ENCODE peak calls at places on chromosomes 5 and 9, in seven cellular contexts. One of them, this sample, is unnamed.

GRCh38 chr5:40755093-40755406 is 711 bp downstream of the TTC33 start:
- DNase-seq in brain microvascular endothelial cell: peak; percentile 83
- DNase-seq in tibial nerve: peak; percentile 55
- DNase-seq in stomach: peak; percentile 75
- DNase-seq in CD8-positive, alpha-beta T cell: peak; percentile 63
- DNase-seq in fibroblast of mammary gland: peak; percentile 82
- DNase-seq in mucosa of descending colon: peak; percentile 79
- DNase-seq in this sample: peak; percentile 52

GRCh38 chr5:139543423-139543991 is 17.6 kb upstream of the UBE2D2 start:
- DNase-seq in brain microvascular endothelial cell: peak; percentile 17
- DNase-seq in tibial nerve: no peak
- DNase-seq in stomach: peak; percentile 55
- DNase-seq in CD8-positive, alpha-beta T cell: peak; percentile 56
- DNase-seq in fibroblast of mammary gland: no peak
- DNase-seq in mucosa of descending colon: peak; percentile 82
- DNase-seq in this sample: no peak

GRCh38 chr5:65840071-65840470 is 86.3 kb upstream of the ERBIN start:
- DNase-seq in brain microvascular endothelial cell: no peak
- DNase-seq in tibial nerve: no peak
- DNase-seq in stomach: no peak
- DNase-seq in CD8-positive, alpha-beta T cell: no peak
- DNase-seq in fibroblast of mammary gland: no peak
- DNase-seq in mucosa of descending colon: no peak
- DNase-seq in this sample: no peak

GRCh38 chr9:92289708-92290390 is 3.6 kb downstream of the IARS1 start:
- DNase-seq in brain microvascular endothelial cell: no peak
- DNase-seq in tibial nerve: no peak
- DNase-seq in stomach: no peak
- DNase-seq in CD8-positive, alpha-beta T cell: no peak
- DNase-seq in fibroblast of mammary gland: peak; percentile 72
- DNase-seq in mucosa of descending colon: no peak
- DNase-seq in this sample: no peak

GRCh38 chr9:81578606-81579005 is 110.7 kb downstream of the TLE1 start:
- DNase-seq in brain microvascular endothelial cell: no peak
- DNase-seq in tibial nerve: no peak
- DNase-seq in stomach: no peak
- DNase-seq in CD8-positive, alpha-beta T cell: no peak
- DNase-seq in fibroblast of mammary gland: peak; percentile 40
- DNase-seq in mucosa of descending colon: no peak
- DNase-seq in this sample: no peak

GRCh38 chr5:31774779-31775178 is 135.8 kb downstream of the PDZD2 start:
- DNase-seq in brain microvascular endothelial cell: no peak
- DNase-seq in tibial nerve: no peak
- DNase-seq in stomach: no peak
- DNase-seq in CD8-positive, alpha-beta T cell: no peak
- DNase-seq in fibroblast of mammary gland: no peak
- DNase-seq in mucosa of descending colon: no peak
- DNase-seq in this sample: no peak

GRCh38 chr5:157253547-157253946 is 12.4 kb upstream of the CYFIP2 start:
- DNase-seq in brain microvascular endothelial cell: peak; percentile 55
- DNase-seq in tibial nerve: peak; percentile 35
- DNase-seq in stomach: peak; percentile 47
- DNase-seq in CD8-positive, alpha-beta T cell: no peak
- DNase-seq in fibroblast of mammary gland: peak; percentile 63
- DNase-seq in mucosa of descending colon: peak; percentile 72
- DNase-seq in this sample: no peak

GRCh38 chr9:81150016-81150625 is 539.2 kb downstream of the TLE1 start:
- DNase-seq in brain microvascular endothelial cell: no peak
- DNase-seq in tibial nerve: no peak
- DNase-seq in stomach: no peak
- DNase-seq in CD8-positive, alpha-beta T cell: no peak
- DNase-seq in fibroblast of mammary gland: no peak
- DNase-seq in mucosa of descending colon: peak; percentile 5
- DNase-seq in this sample: no peak

GRCh38 chr5:154190652-154191304 is at the start of gene GALNT10:
- DNase-seq in brain microvascular endothelial cell: no peak
- DNase-seq in tibial nerve: no peak
- DNase-seq in stomach: peak; percentile 69
- DNase-seq in CD8-positive, alpha-beta T cell: peak; percentile 60
- DNase-seq in fibroblast of mammary gland: peak; percentile 53
- DNase-seq in mucosa of descending colon: peak; percentile 67
- DNase-seq in this sample: peak; percentile 29

GRCh38 chr9:137411670-137412380 is 11.1 kb downstream of the EXD3 start:
- DNase-seq in brain microvascular endothelial cell: peak; percentile 90
- DNase-seq in tibial nerve: peak; percentile 59
- DNase-seq in stomach: peak; percentile 91
- DNase-seq in CD8-positive, alpha-beta T cell: peak; percentile 43
- DNase-seq in fibroblast of mammary gland: peak; percentile 86
- DNase-seq in mucosa of descending colon: peak; percentile 63
- DNase-seq in this sample: peak; percentile 46

GRCh38 chr5:120446068-120446492 is 18.0 kb upstream of the PRR16 start:
- DNase-seq in brain microvascular endothelial cell: peak; percentile 91
- DNase-seq in tibial nerve: no peak
- DNase-seq in stomach: no peak
- DNase-seq in CD8-positive, alpha-beta T cell: no peak
- DNase-seq in fibroblast of mammary gland: peak; percentile 95
- DNase-seq in mucosa of descending colon: peak; percentile 6
- DNase-seq in this sample: no peak

GRCh38 chr9:121972501-121972981 is 120.6 kb downstream of the TTLL11 start:
- DNase-seq in brain microvascular endothelial cell: peak; percentile 69
- DNase-seq in tibial nerve: no peak
- DNase-seq in stomach: peak; percentile 82
- DNase-seq in CD8-positive, alpha-beta T cell: no peak
- DNase-seq in fibroblast of mammary gland: peak; percentile 41
- DNase-seq in mucosa of descending colon: peak; percentile 83
- DNase-seq in this sample: peak; percentile 19

GRCh38 chr9:83062011-83062652 is 810 bp downstream of the RASEF start:
- DNase-seq in brain microvascular endothelial cell: no peak
- DNase-seq in tibial nerve: no peak
- DNase-seq in stomach: peak; percentile 80
- DNase-seq in CD8-positive, alpha-beta T cell: no peak
- DNase-seq in fibroblast of mammary gland: peak; percentile 35
- DNase-seq in mucosa of descending colon: peak; percentile 74
- DNase-seq in this sample: no peak

GRCh38 chr5:82735160-82735789 is 341.9 kb downstream of the TMEM167A start:
- DNase-seq in brain microvascular endothelial cell: no peak
- DNase-seq in tibial nerve: no peak
- DNase-seq in stomach: no peak
- DNase-seq in CD8-positive, alpha-beta T cell: no peak
- DNase-seq in fibroblast of mammary gland: peak; percentile 38
- DNase-seq in mucosa of descending colon: no peak
- DNase-seq in this sample: no peak

GRCh38 chr5:135356522-135357318 is 42.3 kb downstream of the MACROH2A1 start:
- DNase-seq in brain microvascular endothelial cell: peak; percentile 76
- DNase-seq in tibial nerve: peak; percentile 69
- DNase-seq in stomach: peak; percentile 47
- DNase-seq in CD8-positive, alpha-beta T cell: no peak
- DNase-seq in fibroblast of mammary gland: peak; percentile 80
- DNase-seq in mucosa of descending colon: peak; percentile 86
- DNase-seq in this sample: no peak

GRCh38 chr5:135372654-135373381 is 26.2 kb downstream of the MACROH2A1 start:
- DNase-seq in brain microvascular endothelial cell: no peak
- DNase-seq in tibial nerve: no peak
- DNase-seq in stomach: no peak
- DNase-seq in CD8-positive, alpha-beta T cell: no peak
- DNase-seq in fibroblast of mammary gland: no peak
- DNase-seq in mucosa of descending colon: no peak
- DNase-seq in this sample: no peak

GRCh38 chr5:116575635-116576042 is 1.0 kb upstream of the SEMA6A start:
- DNase-seq in brain microvascular endothelial cell: no peak
- DNase-seq in tibial nerve: no peak
- DNase-seq in stomach: no peak
- DNase-seq in CD8-positive, alpha-beta T cell: no peak
- DNase-seq in fibroblast of mammary gland: no peak
- DNase-seq in mucosa of descending colon: peak; percentile 42
- DNase-seq in this sample: no peak

GRCh38 chr5:116573617-116574431 is 799 bp downstream of the SEMA6A start:
- DNase-seq in brain microvascular endothelial cell: no peak
- DNase-seq in tibial nerve: no peak
- DNase-seq in stomach: no peak
- DNase-seq in CD8-positive, alpha-beta T cell: no peak
- DNase-seq in fibroblast of mammary gland: no peak
- DNase-seq in mucosa of descending colon: peak; percentile 41
- DNase-seq in this sample: no peak

GRCh38 chr5:116576043-116576713 is 1.6 kb upstream of the SEMA6A start:
- DNase-seq in brain microvascular endothelial cell: no peak
- DNase-seq in tibial nerve: no peak
- DNase-seq in stomach: peak; percentile 55
- DNase-seq in CD8-positive, alpha-beta T cell: no peak
- DNase-seq in fibroblast of mammary gland: peak; percentile 50
- DNase-seq in mucosa of descending colon: peak; percentile 68
- DNase-seq in this sample: peak; percentile 44

GRCh38 chr5:116573279-116573616 is 1.4 kb downstream of the SEMA6A start:
- DNase-seq in brain microvascular endothelial cell: no peak
- DNase-seq in tibial nerve: no peak
- DNase-seq in stomach: peak; percentile 36
- DNase-seq in CD8-positive, alpha-beta T cell: no peak
- DNase-seq in fibroblast of mammary gland: no peak
- DNase-seq in mucosa of descending colon: peak; percentile 56
- DNase-seq in this sample: no peak

GRCh38 chr5:116574682-116575634 is at the start of gene SEMA6A:
- DNase-seq in brain microvascular endothelial cell: peak; percentile 85
- DNase-seq in tibial nerve: peak; percentile 65
- DNase-seq in stomach: peak; percentile 90
- DNase-seq in CD8-positive, alpha-beta T cell: no peak
- DNase-seq in fibroblast of mammary gland: peak; percentile 81
- DNase-seq in mucosa of descending colon: peak; percentile 97
- DNase-seq in this sample: peak; percentile 73
- H3K4me3 ChIP-seq in brain microvascular endothelial cell: peak within 1 kb of the TSS; percentile 66
- H3K4me3 ChIP-seq in tibial nerve: peak within 1 kb of the TSS; percentile 62
- H3K4me3 ChIP-seq in stomach: peak within 1 kb of the TSS; percentile 86
- H3K4me3 ChIP-seq in CD8-positive, alpha-beta T cell: no peak within 1 kb of the TSS
- H3K4me3 ChIP-seq in fibroblast of mammary gland: peak within 1 kb of the TSS; percentile 57
- H3K4me3 ChIP-seq in mucosa of descending colon: peak within 1 kb of the TSS; percentile 59
- H3K4me3 ChIP-seq in this sample: peak within 1 kb of the TSS; percentile 68

DNA sequence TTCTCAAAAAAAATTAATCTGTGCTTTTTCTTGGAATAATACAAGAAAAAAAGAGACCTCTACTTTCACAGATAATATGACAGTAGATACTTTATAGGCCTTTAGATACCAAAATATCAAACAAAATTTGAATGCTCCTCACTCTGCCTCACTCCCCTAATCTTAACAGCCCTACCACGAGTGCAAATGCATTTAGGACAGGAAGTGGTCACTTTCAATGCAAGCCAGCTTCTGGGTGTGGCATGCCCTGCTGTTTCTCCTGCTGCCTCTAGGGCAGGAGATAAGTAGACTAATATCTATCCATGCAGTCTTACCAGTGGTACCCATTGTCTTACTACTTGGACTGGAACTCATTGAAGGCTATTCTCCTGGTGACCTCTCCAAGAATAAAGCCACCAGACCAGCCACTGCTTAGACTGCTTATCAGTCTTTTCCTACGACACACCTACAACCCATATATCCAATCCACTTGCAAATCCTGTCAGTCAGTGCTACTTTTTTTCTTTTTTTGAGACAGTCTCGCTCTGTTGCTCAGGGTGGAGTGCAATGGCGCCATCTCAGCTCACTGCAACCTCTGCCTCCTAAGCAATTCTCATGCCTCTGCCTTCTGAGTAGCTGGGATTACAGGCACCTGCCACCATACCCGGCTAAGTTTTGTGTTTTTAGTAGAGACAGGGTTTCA is 23.0 kb downstream of the FRRS1L start:
- DNase-seq in brain microvascular endothelial cell: peak; percentile 12
- DNase-seq in tibial nerve: no peak
- DNase-seq in stomach: no peak
- DNase-seq in CD8-positive, alpha-beta T cell: no peak
- DNase-seq in fibroblast of mammary gland: peak; percentile 50
- DNase-seq in mucosa of descending colon: no peak
- DNase-seq in this sample: no peak
- TF ChIP-seq CTCF in brain microvascular endothelial cell: peak; percentile 69
- TF ChIP-seq CTCF in tibial nerve: no peak
- TF ChIP-seq CTCF in stomach: no peak
- TF ChIP-seq CTCF in CD8-positive, alpha-beta T cell: no peak
- TF ChIP-seq CTCF in fibroblast of mammary gland: peak; percentile 44
- TF ChIP-seq CTCF in mucosa of descending colon: no peak
- TF ChIP-seq CTCF in this sample: peak; percentile 72

GRCh38 chr9:97632992-97633858 is at the start of the genes NCBP1 and TSTD2:
- DNase-seq in brain microvascular endothelial cell: peak; percentile 96
- DNase-seq in tibial nerve: peak; percentile 92
- DNase-seq in stomach: peak; percentile 98
- DNase-seq in CD8-positive, alpha-beta T cell: peak; percentile 95
- DNase-seq in fibroblast of mammary gland: peak; percentile 95
- DNase-seq in mucosa of descending colon: peak; percentile 98
- DNase-seq in this sample: peak; percentile 92

GRCh38 chr9:97632406-97632991 is 669 bp downstream of the TSTD2 start:
- DNase-seq in brain microvascular endothelial cell: peak; percentile 68
- DNase-seq in tibial nerve: peak; percentile 23
- DNase-seq in stomach: peak; percentile 56
- DNase-seq in CD8-positive, alpha-beta T cell: no peak
- DNase-seq in fibroblast of mammary gland: peak; percentile 80
- DNase-seq in mucosa of descending colon: peak; percentile 71
- DNase-seq in this sample: peak; percentile 26

GRCh38 chr9:97633859-97634485 is 351 bp downstream of the NCBP1 start:
- DNase-seq in brain microvascular endothelial cell: no peak
- DNase-seq in tibial nerve: no peak
- DNase-seq in stomach: no peak
- DNase-seq in CD8-positive, alpha-beta T cell: peak; percentile 31
- DNase-seq in fibroblast of mammary gland: no peak
- DNase-seq in mucosa of descending colon: no peak
- DNase-seq in this sample: no peak

GRCh38 chr9:97636903-97637302 is 3.3 kb downstream of the NCBP1 start:
- DNase-seq in brain microvascular endothelial cell: no peak
- DNase-seq in tibial nerve: no peak
- DNase-seq in stomach: no peak
- DNase-seq in CD8-positive, alpha-beta T cell: no peak
- DNase-seq in fibroblast of mammary gland: no peak
- DNase-seq in mucosa of descending colon: no peak
- DNase-seq in this sample: no peak

GRCh38 chr9:97635026-97635425 is 1.4 kb downstream of the NCBP1 start:
- DNase-seq in brain microvascular endothelial cell: no peak
- DNase-seq in tibial nerve: no peak
- DNase-seq in stomach: no peak
- DNase-seq in CD8-positive, alpha-beta T cell: no peak
- DNase-seq in fibroblast of mammary gland: no peak
- DNase-seq in mucosa of descending colon: no peak
- DNase-seq in this sample: no peak
- H3K4me3 ChIP-seq in brain microvascular endothelial cell: peak overlapping the region; percentile 95
- H3K4me3 ChIP-seq in tibial nerve: peak overlapping the region; percentile 96
- H3K4me3 ChIP-seq in stomach: peak overlapping the region; percentile 81
- H3K4me3 ChIP-seq in CD8-positive, alpha-beta T cell: peak overlapping the region; percentile 97
- H3K4me3 ChIP-seq in fibroblast of mammary gland: peak overlapping the region; percentile 93
- H3K4me3 ChIP-seq in mucosa of descending colon: no peak overlapping the region
- H3K4me3 ChIP-seq in this sample: peak overlapping the region; percentile 70

DNA sequence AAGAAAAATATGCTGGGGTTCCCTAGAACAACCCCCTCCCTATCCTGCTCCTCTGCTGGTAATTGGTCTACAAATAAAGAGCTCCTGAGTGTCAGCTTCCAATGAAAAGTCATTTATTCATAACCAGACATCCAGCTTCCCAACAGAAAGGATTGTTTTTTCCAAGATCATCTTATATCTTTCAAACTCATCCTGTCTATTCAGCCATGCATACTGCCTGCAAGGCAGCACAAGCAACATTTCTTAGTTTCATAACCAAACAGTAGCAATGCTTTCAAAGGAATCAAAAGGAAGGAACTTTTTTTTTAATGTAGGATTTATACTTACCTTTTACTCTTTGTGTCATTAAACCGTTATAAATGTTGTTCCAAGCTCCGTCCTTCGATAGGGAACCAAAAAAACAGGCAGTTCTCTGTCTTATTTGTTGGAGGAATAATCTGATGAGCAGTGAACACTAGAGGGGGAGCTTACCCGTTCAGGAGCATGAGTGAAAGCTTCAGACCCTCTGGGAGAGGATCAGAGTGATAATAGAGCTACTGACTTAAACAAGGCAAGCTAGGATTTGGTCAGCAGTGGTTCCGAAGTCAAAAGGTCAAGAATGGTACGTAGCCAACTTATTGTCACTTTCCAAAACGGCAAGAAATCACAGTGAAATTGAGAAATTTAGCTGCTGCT is 893.1 kb downstream of the NR2F1-AS1 start:
- DNase-seq in brain microvascular endothelial cell: peak; percentile 75
- DNase-seq in tibial nerve: no peak
- DNase-seq in stomach: no peak
- DNase-seq in CD8-positive, alpha-beta T cell: no peak
- DNase-seq in fibroblast of mammary gland: peak; percentile 79
- DNase-seq in mucosa of descending colon: no peak
- DNase-seq in this sample: no peak
- TF ChIP-seq CTCF in brain microvascular endothelial cell: peak; percentile 72
- TF ChIP-seq CTCF in tibial nerve: peak; percentile 28
- TF ChIP-seq CTCF in stomach: no peak
- TF ChIP-seq CTCF in CD8-positive, alpha-beta T cell: no peak
- TF ChIP-seq CTCF in fibroblast of mammary gland: peak; percentile 61
- TF ChIP-seq CTCF in mucosa of descending colon: no peak
- TF ChIP-seq CTCF in this sample: no peak

This sample was measured in GM12864.